ENCODE peak calls at places on chromosomes 6 and 20, in six cellular contexts. F is breast epithelium, U is HCT116, N is stomach, H is prostate gland, Z is H1. G is an unnamed sample.

GRCh38 chr20:8287328-8287727 is 155.3 kb downstream of the PLCB1 start:
- DNase-seq in F (no peak), U (no peak), N (no peak), H (no peak), Z (no peak), G (no peak)

GRCh38 chr6:5034328-5034727 is 30.5 kb upstream of the RPP40 start:
- DNase-seq in F (no peak), U (no peak), N (no peak), H (no peak), Z (no peak), G (no peak)

GRCh38 chr6:8556370-8557018 is 121.1 kb upstream of the SLC35B3 start:
- DNase-seq in F (no peak), U (peak; percentile 16), N (no peak), H (no peak), Z (no peak), G (no peak)

GRCh38 chr6:151147118-151147832 is 92.5 kb upstream of the AKAP12 start:
- DNase-seq in F (no peak), U (no peak), N (no peak), H (no peak), Z (no peak), G (no peak)

GRCh38 chr6:113750148-113750547 is 107.0 kb upstream of the MARCKS start:
- DNase-seq in F (no peak), U (no peak), N (no peak), H (no peak), Z (no peak), G (no peak)

GRCh38 chr6:72746276-72746675 is 124.4 kb downstream of the KCNQ5 start:
- DNase-seq in F (no peak), U (no peak), N (no peak), H (no peak), Z (no peak), G (no peak)

GRCh38 chr6:30129270-30129669 is 6.7 kb upstream of the TRIM40 start:
- DNase-seq in F (no peak), U (no peak), N (no peak), H (no peak), Z (no peak), G (no peak)

GRCh38 chr20:50915424-50915823 is 15.8 kb downstream of the ADNP start:
- DNase-seq in F (no peak), U (no peak), N (no peak), H (no peak), Z (no peak), G (no peak)

GRCh38 chr6:161091151-161091550 is 99.6 kb downstream of the MAP3K4 start:
- DNase-seq in F (no peak), U (no peak), N (no peak), H (no peak), Z (no peak), G (no peak)

GRCh38 chr20:53867741-53868351 is 202.5 kb downstream of the BCAS1 start:
- DNase-seq in F (no peak), U (no peak), N (no peak), H (peak; percentile 42), Z (no peak), G (no peak)

GRCh38 chr6:39189915-39190544 is 39.2 kb downstream of the KCNK5 start:
- DNase-seq in F (no peak), U (no peak), N (peak; percentile 72), H (no peak), Z (peak; percentile 79), G (no peak)

GRCh38 chr20:33217052-33217451 is at the start of gene BPIFA3:
- DNase-seq in F (no peak), U (no peak), N (no peak), H (no peak), Z (no peak), G (no peak)

GRCh38 chr20:36613974-36614373 is 8.4 kb downstream of the RAB5IF start:
- DNase-seq in F (peak; percentile 33), U (no peak), N (peak; percentile 77), H (peak; percentile 11), Z (no peak), G (no peak)

GRCh38 chr6:109456710-109457595 is 1.4 kb upstream of the MICAL1 start:
- DNase-seq in F (no peak), U (no peak), N (peak; percentile 78), H (no peak), Z (no peak), G (no peak)

GRCh38 chr6:109456283-109456583 is 661 bp upstream of the MICAL1 start:
- DNase-seq in F (no peak), U (no peak), N (peak; percentile 44), H (no peak), Z (no peak), G (no peak)

GRCh38 chr6:109455161-109455501 is 441 bp downstream of the MICAL1 start:
- DNase-seq in F (no peak), U (no peak), N (no peak), H (no peak), Z (no peak), G (no peak)

GRCh38 chr6:109454483-109455160 is 950 bp downstream of the MICAL1 start:
- DNase-seq in F (peak; percentile 39), U (no peak), N (peak; percentile 58), H (no peak), Z (no peak), G (no peak)

DNA sequence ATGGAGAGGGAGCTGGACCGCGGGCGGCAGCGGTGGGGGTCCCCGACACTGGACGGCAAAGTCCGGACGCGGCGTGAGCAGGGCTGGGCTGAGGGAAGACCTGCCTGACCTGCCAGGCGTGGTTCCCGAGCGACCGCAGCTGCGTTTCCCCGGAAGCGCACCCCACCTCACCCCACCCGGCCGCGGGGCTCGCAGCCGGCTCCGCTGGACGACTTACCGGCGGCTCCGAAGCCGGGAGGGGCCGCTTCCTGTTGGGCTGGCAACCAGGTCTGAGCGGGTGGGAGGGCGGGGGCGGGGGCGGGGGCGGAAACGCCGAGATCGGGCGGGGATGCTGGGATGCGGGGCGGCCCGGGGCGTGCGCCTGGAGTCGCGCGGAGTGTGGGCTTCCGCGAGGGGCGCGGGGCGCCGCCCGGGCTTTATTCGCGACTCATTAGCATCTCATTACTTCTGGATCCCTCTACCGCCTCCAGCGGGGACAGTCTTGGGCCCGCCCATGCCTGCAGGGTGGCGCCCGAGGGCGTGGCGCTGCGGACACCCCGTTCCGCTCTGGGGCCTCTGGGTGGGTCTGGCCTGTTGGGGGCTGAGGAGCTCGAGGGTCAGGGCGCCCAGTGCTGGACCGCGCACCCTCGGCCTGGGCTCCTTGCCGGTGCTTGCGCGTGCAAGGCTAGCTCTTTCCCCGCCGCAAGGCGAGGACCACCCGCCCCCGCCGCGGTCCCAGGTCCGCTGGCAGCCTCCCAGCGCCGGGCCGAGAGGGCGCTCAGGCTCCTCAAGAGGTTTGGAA is at the start of gene MICAL1:
- DNase-seq in F (no peak), U (no peak), N (peak; percentile 82), H (peak; percentile 41), Z (peak; percentile 84), G (no peak)
- H3K4me1 ChIP-seq in F (no peaks in the 10 kb centered on the region), U (peaks cover 43% of the 10 kb centered on the region), N (peaks cover 34% of the 10 kb centered on the region), H (no peaks in the 10 kb centered on the region), Z (peaks cover 4% of the 10 kb centered on the region), G (peaks cover 51% of the 10 kb centered on the region)

GRCh38 chr6:142943746-142944125 is 1.2 kb downstream of the HIVEP2 start:
- DNase-seq in F (no peak), U (no peak), N (no peak), H (peak; percentile 7), Z (peak; percentile 53), G (no peak)
- TF ChIP-seq POLR2AphosphoS5 in F (peak; percentile 8), U (no peak), N (no peak), H (no peak), Z (no peak), G (no peak)

GRCh38 chr20:59836768-59837167 is 96.7 kb downstream of the SYCP2 start:
- DNase-seq in F (no peak), U (no peak), N (no peak), H (no peak), Z (peak; percentile 29), G (no peak)
- H3K4me3 ChIP-seq in F (no peak overlapping the region), U (no peak overlapping the region), N (peak overlapping the region; percentile 22), H (no peak overlapping the region), Z (no peak overlapping the region), G (peak overlapping the region; percentile 35)

DNA sequence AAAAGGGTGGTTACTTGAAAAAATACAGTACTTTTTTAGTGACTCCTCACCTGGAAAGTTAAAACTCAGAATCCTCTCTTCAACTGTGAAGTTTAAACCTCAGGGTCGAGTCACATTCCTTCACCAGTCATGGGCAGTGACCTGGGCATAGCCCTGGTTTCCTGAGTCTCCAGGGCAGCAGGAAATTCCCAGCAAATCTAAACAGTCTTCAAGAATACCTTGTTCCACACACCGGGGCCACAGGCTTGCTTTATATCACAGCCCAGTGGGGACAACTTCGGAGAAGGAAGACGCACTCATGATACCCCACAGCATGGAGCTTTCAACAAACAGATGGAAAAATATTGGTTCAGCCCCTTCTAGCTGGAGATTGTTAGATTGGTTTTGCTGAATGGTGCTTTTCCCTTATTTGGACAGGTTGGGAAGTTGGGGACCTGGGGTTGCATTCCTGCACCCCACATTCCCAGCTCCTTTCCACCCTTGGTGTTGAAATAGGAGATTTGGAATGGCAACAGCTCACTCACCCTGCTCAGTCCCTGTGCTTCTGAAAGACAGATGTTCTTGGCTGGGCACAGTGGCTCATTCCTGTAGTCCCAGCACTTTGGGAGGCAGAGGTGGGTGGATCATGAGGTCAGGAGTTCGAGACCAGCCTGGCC is 113.0 kb upstream of the TMEM170B start:
- DNase-seq in F (no peak), U (no peak), N (no peak), H (no peak), Z (no peak), G (no peak)
- H3K4me1 ChIP-seq in F (no peaks in the 10 kb centered on the region), U (peaks cover 14% of the 10 kb centered on the region), N (peaks cover 13% of the 10 kb centered on the region), H (no peaks in the 10 kb centered on the region), Z (peaks cover 17% of the 10 kb centered on the region), G (peaks cover 19% of the 10 kb centered on the region)

GRCh38 chr20:59745716-59746115 is 141.4 kb downstream of the PHACTR3 start:
- DNase-seq in F (no peak), U (no peak), N (no peak), H (no peak), Z (no peak), G (no peak)
- TF ChIP-seq POLR2AphosphoS5 in F (no peak), U (no peak), N (no peak), H (no peak), Z (no peak), G (no peak)

DNA sequence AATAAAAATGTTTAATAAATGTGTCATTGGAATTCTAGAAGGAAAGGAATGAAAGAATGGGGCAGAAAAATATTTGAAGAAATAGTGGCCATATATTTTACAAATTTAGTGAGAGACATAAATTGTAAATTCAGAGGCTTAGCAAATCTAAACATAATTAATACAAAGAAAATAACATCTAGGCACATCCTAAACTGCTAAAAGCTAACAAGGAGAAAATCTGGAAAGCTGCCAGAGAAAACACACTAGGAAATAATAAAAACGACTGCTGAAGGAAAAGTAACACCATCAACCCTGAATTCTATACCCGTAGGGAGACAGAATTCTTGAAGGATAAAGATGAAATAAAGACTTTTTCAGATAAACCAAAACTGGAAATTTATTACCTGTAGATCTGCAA is 23.8 kb downstream of the CYB5R4 start:
- DNase-seq in F (no peak), U (no peak), N (no peak), H (no peak), Z (no peak), G (no peak)
- H3K4me3 ChIP-seq in F (no peak overlapping the region), U (no peak overlapping the region), N (no peak overlapping the region), H (no peak overlapping the region), Z (no peak overlapping the region), G (no peak overlapping the region)

GRCh38 chr20:59176812-59177211 is 13.2 kb downstream of the ZNF831 start:
- DNase-seq in F (no peak), U (no peak), N (no peak), H (no peak), Z (no peak), G (no peak)
- H3K4me1 ChIP-seq in F (peaks cover 5% of the 10 kb centered on the region), U (no peaks in the 10 kb centered on the region), N (no peaks in the 10 kb centered on the region), H (no peaks in the 10 kb centered on the region), Z (no peaks in the 10 kb centered on the region), G (no peaks in the 10 kb centered on the region)

G was measured in vagina.